ENCODE peak calls at places on chromosomes 7 and 10, in seven cellular contexts. H is AG09309; Q is stimulated activated CD8-positive, alpha-beta memory T cell treated with anti-CD3 and anti-CD28 coated beads, Interleukin-4, amount 100 ng/mL, for 48 hours; U is NCI-H1417; R is heart left ventricle; Z is H7; M is HS-5. K is an unnamed sample.

GRCh38 chr10:101451589-101452190 is 97.7 kb downstream of the BTRC start:
- DNase-seq in H (no peak), Q (no peak), U (no peak), R (no peak), Z (no peak), M (no peak), K (no peak)

GRCh38 chr10:107814865-107815487 is 650.5 kb upstream of the SORCS1 start:
- DNase-seq in H (peak; percentile 0), Q (no peak), U (no peak), R (no peak), Z (peak; percentile 18), M (peak; percentile 29), K (peak; percentile 7)

GRCh38 chr10:113604572-113604971 is 51.7 kb downstream of the HABP2 start:
- DNase-seq in H (no peak), Q (no peak), U (no peak), R (peak; percentile 47), Z (no peak), M (no peak), K (no peak)

GRCh38 chr10:77493851-77494788 is 143.5 kb downstream of the KCNMA1 start:
- DNase-seq in H (no peak), Q (no peak), U (peak; percentile 19), R (no peak), Z (peak; percentile 80), M (no peak), K (no peak)

GRCh38 chr7:140610204-140611165 is 30.1 kb downstream of the DENND2A start:
- DNase-seq in H (no peak), Q (no peak), U (no peak), R (no peak), Z (no peak), M (no peak), K (no peak)

GRCh38 chr7:57385668-57386067 is 64.3 kb upstream of the ZNF716 start:
- DNase-seq in H (no peak), Q (no peak), U (no peak), R (no peak), Z (no peak), M (no peak), K (no peak)

GRCh38 chr10:89744021-89744420 is 42.6 kb downstream of the KIF20B start:
- DNase-seq in H (no peak), Q (no peak), U (no peak), R (no peak), Z (no peak), M (no peak), K (peak; percentile 3)

GRCh38 chr7:1263391-1263951 is 30.8 kb downstream of the UNCX start:
- DNase-seq in H (no peak), Q (no peak), U (no peak), R (no peak), Z (no peak), M (no peak), K (no peak)

GRCh38 chr10:133017203-133017601 is 70.5 kb upstream of the ADGRA1 start:
- DNase-seq in H (no peak), Q (no peak), U (no peak), R (no peak), Z (no peak), M (no peak), K (no peak)

GRCh38 chr10:61896854-61897661 is 4.4 kb upstream of the ARID5B start:
- DNase-seq in H (no peak), Q (peak; percentile 62), U (no peak), R (peak; percentile 78), Z (peak; percentile 92), M (no peak), K (peak; percentile 67)

GRCh38 chr10:48579251-48579960 is 25.5 kb downstream of the ARHGAP22 start:
- DNase-seq in H (peak; percentile 11), Q (no peak), U (no peak), R (no peak), Z (no peak), M (no peak), K (no peak)

GRCh38 chr7:81725496-81726117 is 44.2 kb downstream of the HGF start:
- DNase-seq in H (peak; percentile 61), Q (no peak), U (no peak), R (no peak), Z (no peak), M (peak; percentile 76), K (peak; percentile 89)

GRCh38 chr10:124688889-124689670 is 55.1 kb downstream of the FAM53B start:
- DNase-seq in H (no peak), Q (peak; percentile 77), U (no peak), R (no peak), Z (no peak), M (no peak), K (no peak)

GRCh38 chr7:82633592-82633991 is 190.0 kb upstream of the CACNA2D1 start:
- DNase-seq in H (no peak), Q (no peak), U (peak; percentile 24), R (no peak), Z (no peak), M (no peak), K (no peak)

GRCh38 chr7:33707427-33707826 is 197.9 kb upstream of the BMPER start:
- DNase-seq in H (no peak), Q (no peak), U (no peak), R (no peak), Z (no peak), M (no peak), K (peak; percentile 31)

GRCh38 chr10:119812684-119813083 is 60.0 kb downstream of the MCMBP start:
- DNase-seq in H (no peak), Q (no peak), U (no peak), R (no peak), Z (no peak), M (no peak), K (no peak)

GRCh38 chr7:5578441-5579024 is 154.9 kb upstream of the TNRC18 start:
- DNase-seq in H (no peak), Q (no peak), U (no peak), R (no peak), Z (no peak), M (no peak), K (no peak)

GRCh38 chr7:117230276-117231046 is 92.4 kb downstream of the WNT2 start:
- DNase-seq in H (peak; percentile 97), Q (no peak), U (no peak), R (no peak), Z (no peak), M (peak; percentile 48), K (no peak)

GRCh38 chr10:87550741-87551140 is 46.0 kb downstream of the MINPP1 start:
- DNase-seq in H (no peak), Q (no peak), U (no peak), R (no peak), Z (no peak), M (no peak), K (no peak)

GRCh38 chr10:119769886-119770285 is 44.0 kb downstream of the INPP5F start:
- DNase-seq in H (no peak), Q (no peak), U (no peak), R (no peak), Z (no peak), M (peak; percentile 72), K (peak; percentile 17)

GRCh38 chr10:100945754-100946153 is 23.6 kb upstream of the SEMA4G start:
- DNase-seq in H (no peak), Q (no peak), U (no peak), R (no peak), Z (no peak), M (no peak), K (no peak)

GRCh38 chr10:84531396-84531795 is 203.0 kb downstream of the CCSER2 start:
- DNase-seq in H (no peak), Q (no peak), U (no peak), R (no peak), Z (no peak), M (no peak), K (no peak)